ENCODE peak calls at places on chromosomes 2 and 18, in four cellular contexts. H is HCT116, U is HepG2, R is SK-N-SH. O is an unnamed sample.

GRCh38 chr18:12883003-12883683 is 894 bp downstream of the PTPN2 start:
- DNase-seq in H (no peak), U (no peak), R (peak), O (no peak)

GRCh38 chr18:69648486-69648885 is 247.8 kb downstream of the DOK6 start:
- DNase-seq in H (no peak), U (peak), R (no peak), O (no peak)

GRCh38 chr2:67216881-67217280 is 180.3 kb upstream of the ETAA1 start:
- DNase-seq in H (no peak), U (no peak), R (no peak), O (no peak)

GRCh38 chr2:211077216-211077764 is 520.9 kb downstream of the CPS1 start:
- DNase-seq in H (no peak), U (no peak), R (no peak), O (no peak)

GRCh38 chr2:98474979-98475632 is 30.4 kb downstream of the INPP4A start:
- DNase-seq in H (no peak), U (no peak), R (no peak), O (no peak)

GRCh38 chr18:9771261-9771976 is 63.3 kb downstream of the RAB31 start:
- DNase-seq in H (peak), U (peak), R (peak), O (peak)

GRCh38 chr2:128732976-128733431 is 414.3 kb upstream of the HS6ST1 start:
- DNase-seq in H (no peak), U (no peak), R (no peak), O (no peak)

GRCh38 chr2:54757496-54757895 is 34.0 kb downstream of the EML6 start:
- DNase-seq in H (no peak), U (no peak), R (no peak), O (no peak)

GRCh38 chr2:128626758-128627515 is 308.3 kb upstream of the HS6ST1 start:
- DNase-seq in H (no peak), U (no peak), R (no peak), O (peak)

GRCh38 chr2:42513252-42513918 is 19.6 kb upstream of the KCNG3 start:
- DNase-seq in H (peak), U (peak), R (peak), O (peak)

GRCh38 chr18:3048121-3048520 is 35.2 kb upstream of the LPIN2 start:
- DNase-seq in H (no peak), U (no peak), R (peak), O (no peak)

GRCh38 chr18:48955528-48956261 is 4.9 kb upstream of the SMAD7 start:
- DNase-seq in H (no peak), U (no peak), R (no peak), O (no peak)
- TF ChIP-seq ELF1 in H (no peak), U (no peak), R (peak), O (no peak)

GRCh38 chr2:230690439-230690838 is 22.2 kb upstream of the CAB39 start:
- DNase-seq in H (no peak), U (no peak), R (no peak), O (no peak)
- TF ChIP-seq ELF1 in H (no peak), U (no peak), R (no peak), O (no peak)

GRCh38 chr2:237824085-237824484 is 25.5 kb downstream of the RBM44 start:
- DNase-seq in H (no peak), U (no peak), R (no peak), O (no peak)

GRCh38 chr2:237830522-237830921 is 28.9 kb upstream of the RAMP1 start:
- DNase-seq in H (no peak), U (peak), R (no peak), O (no peak)

GRCh38 chr2:237823544-237823943 is 25.0 kb downstream of the RBM44 start:
- DNase-seq in H (no peak), U (no peak), R (no peak), O (no peak)

GRCh38 chr2:237827421-237827987 is 28.9 kb downstream of the RBM44 start:
- DNase-seq in H (no peak), U (no peak), R (no peak), O (no peak)
- TF ChIP-seq ELF1 in H (no peak), U (no peak), R (no peak), O (no peak)

GRCh38 chr18:64330161-64330560 is 181.3 kb upstream of the LINC00305 start:
- DNase-seq in H (no peak), U (no peak), R (no peak), O (no peak)
- TF ChIP-seq ELF1 in H (no peak), U (no peak), R (no peak), O (no peak)

DNA sequence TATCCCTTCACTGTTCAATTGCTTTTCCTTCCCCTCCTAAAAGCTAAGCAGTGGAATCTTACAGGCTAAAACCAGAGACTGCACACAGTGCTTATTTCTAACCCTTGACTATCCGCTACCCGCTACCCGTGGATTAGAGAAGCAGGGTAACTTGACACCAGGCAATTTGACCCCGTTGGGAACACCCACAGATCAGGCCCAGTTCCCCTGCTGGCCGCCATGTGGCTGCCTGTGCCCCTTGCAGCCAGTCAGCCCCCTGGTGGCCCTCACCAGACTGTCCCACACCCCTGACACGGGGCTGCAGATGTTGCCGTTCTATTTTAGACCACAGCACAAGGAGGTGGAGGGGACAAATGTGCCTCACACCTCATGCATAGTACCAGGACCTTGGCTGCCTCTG is 74.8 kb downstream of the TXNL1 start:
- DNase-seq in H (peak), U (peak), R (no peak), O (peak)
- TF ChIP-seq ELF1 in H (no peak), U (no peak), R (no peak), O (no peak)

DNA sequence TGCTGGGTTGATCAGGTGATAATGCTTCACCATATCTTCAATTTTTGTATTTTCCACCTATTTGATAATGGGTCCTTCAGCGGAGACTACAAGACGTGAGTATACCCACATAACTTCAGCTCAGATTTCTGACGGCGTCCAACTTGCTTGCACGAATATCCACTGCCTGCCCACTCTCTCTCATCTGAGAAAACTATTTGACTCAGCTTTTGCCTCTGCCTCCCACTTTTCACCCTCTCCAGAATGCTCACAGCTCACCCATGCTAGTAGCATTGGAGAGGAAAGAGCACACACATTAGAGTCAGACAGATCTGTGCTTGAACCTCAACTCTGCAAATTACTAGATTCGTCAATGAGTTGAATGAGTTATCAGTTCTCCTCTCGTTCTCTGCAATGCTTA is 166.8 kb downstream of the BCL2 start:
- DNase-seq in H (no peak), U (no peak), R (no peak), O (no peak)
- TF ChIP-seq ELF1 in H (no peak), U (no peak), R (no peak), O (no peak)

O was measured in K562.